ENCODE peak calls at places on chromosomes 16 and 17, in four cellular contexts. X is uterus, P is astrocyte of the spinal cord, V is GM13977. Q is an unnamed sample.

GRCh38 chr16:59320657-59321056 is 586.5 kb upstream of the GOT2 start:
- DNase-seq in X (no peak), P (no peak), V (no peak), Q (no peak)

GRCh38 chr16:69839798-69840409 is 77.8 kb downstream of the WWP2 start:
- DNase-seq in X (no peak), P (peak), V (no peak), Q (no peak)

GRCh38 chr17:64393000-64393402 is 2.3 kb upstream of the PECAM1 start:
- DNase-seq in X (no peak), P (no peak), V (no peak), Q (peak)

GRCh38 chr16:17744903-17745581 is 274.3 kb upstream of the XYLT1 start:
- DNase-seq in X (peak), P (no peak), V (no peak), Q (no peak)

GRCh38 chr17:36486204-36487194 is at the start of gene ZNHIT3:
- DNase-seq in X (peak), P (peak), V (peak), Q (peak)

GRCh38 chr17:78267257-78268073 is 36.0 kb downstream of the TMEM235 start:
- DNase-seq in X (no peak), P (no peak), V (no peak), Q (no peak)

GRCh38 chr16:15055141-15056053 is 477 bp downstream of the NTAN1 start:
- DNase-seq in X (peak), P (peak), V (peak), Q (no peak)

GRCh38 chr16:58345574-58346354 is 46.5 kb upstream of the GINS3 start:
- DNase-seq in X (no peak), P (no peak), V (no peak), Q (no peak)

GRCh38 chr17:4272213-4272975 is 8.6 kb upstream of the ANKFY1 start:
- DNase-seq in X (no peak), P (no peak), V (no peak), Q (no peak)

GRCh38 chr16:65068151-65068740 is 53.6 kb downstream of the CDH11 start:
- DNase-seq in X (no peak), P (no peak), V (no peak), Q (no peak)

GRCh38 chr16:75374388-75374787 is 58.9 kb downstream of the CFDP1 start:
- DNase-seq in X (no peak), P (no peak), V (no peak), Q (no peak)

DNA sequence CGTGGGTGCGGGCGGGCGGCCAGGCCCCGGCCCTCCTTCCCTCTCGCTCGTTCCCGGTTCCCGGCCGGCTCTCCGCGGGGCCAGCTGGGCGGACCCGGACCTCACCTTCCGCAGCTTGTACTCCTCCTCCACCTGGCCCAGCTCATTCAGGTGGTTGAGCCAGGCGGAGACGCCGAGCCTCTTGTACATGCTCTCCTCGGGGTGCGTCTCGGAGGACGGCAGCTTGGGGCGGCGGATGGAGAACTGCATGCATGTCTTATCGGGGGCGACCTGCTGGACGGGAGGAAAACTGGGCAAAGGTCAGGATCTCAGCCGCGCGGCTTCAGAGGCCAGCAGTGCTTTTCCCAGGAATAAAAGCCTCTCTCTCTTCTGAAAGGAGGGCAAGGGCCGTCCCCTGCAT is 85.4 kb downstream of the TBC1D16 start:
- DNase-seq in X (peak), P (no peak), V (no peak), Q (peak)
- TF ChIP-seq CTCF in X (no peak), P (no peak), V (no peak), Q (no peak)

GRCh38 chr17:37490022-37490587 is 414 bp downstream of the DUSP14 start:
- DNase-seq in X (peak), P (peak), V (peak), Q (no peak)

GRCh38 chr17:37488607-37489196 is 989 bp upstream of the DUSP14 start:
- DNase-seq in X (peak), P (peak), V (peak), Q (no peak)

GRCh38 chr17:37490638-37491614 is 1.2 kb downstream of the DUSP14 start:
- DNase-seq in X (peak), P (peak), V (peak), Q (no peak)

GRCh38 chr17:37488009-37488604 is 1.6 kb upstream of the DUSP14 start:
- DNase-seq in X (no peak), P (peak), V (peak), Q (no peak)

DNA sequence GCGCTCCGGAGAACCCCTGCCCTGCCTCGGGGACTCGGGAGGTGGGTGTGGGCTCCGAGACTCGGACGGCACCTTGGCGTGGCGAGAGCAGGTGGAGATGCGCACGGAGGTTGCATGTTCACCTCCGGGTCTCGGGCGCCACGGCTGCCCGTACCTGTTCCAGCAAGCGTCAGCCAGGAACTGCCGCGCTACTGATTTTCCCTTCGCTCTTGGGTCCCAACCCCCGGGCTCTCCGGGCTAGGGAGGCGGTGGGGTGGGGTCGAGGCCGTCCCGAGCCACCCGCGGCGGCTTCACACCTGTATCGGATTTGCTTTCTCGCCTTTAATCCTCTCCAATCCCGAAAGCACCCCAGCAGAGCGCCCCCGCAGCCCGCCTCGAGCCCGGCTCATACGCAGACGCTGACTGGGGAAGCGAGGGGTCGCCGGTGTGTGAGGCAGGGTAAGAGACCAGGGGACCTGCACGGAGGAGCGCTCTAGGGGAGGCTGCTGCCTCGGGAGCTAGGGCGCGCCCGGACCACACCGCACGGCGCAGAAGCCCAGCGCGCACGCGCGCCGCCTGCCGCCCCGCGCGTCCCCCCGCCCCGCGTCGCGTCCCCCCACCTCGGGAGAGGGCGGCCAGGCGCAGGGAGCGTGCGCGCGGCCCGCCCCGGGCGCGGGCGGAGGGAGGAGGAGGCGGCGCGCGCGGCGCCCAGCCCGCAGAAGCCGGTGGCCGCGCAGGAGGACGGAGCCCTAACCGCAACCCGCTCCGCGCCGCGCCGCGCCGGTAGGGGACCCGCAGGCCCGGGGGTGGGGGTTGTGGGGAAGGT is at the start of gene DUSP14:
- DNase-seq in X (peak), P (peak), V (peak), Q (no peak)
- TF ChIP-seq CTCF in X (no peak), P (no peak), V (no peak), Q (peak)

GRCh38 chr17:45020354-45021138 is 30.9 kb downstream of the DCAKD start:
- DNase-seq in X (peak), P (peak), V (no peak), Q (no peak)

GRCh38 chr17:45019177-45019711 is 32.2 kb downstream of the DCAKD start:
- DNase-seq in X (peak), P (no peak), V (peak), Q (no peak)

GRCh38 chr17:45022655-45023339 is 28.6 kb downstream of the DCAKD start:
- DNase-seq in X (no peak), P (no peak), V (no peak), Q (no peak)

GRCh38 chr17:45021607-45022287 is 29.7 kb downstream of the DCAKD start:
- DNase-seq in X (peak), P (peak), V (peak), Q (no peak)

DNA sequence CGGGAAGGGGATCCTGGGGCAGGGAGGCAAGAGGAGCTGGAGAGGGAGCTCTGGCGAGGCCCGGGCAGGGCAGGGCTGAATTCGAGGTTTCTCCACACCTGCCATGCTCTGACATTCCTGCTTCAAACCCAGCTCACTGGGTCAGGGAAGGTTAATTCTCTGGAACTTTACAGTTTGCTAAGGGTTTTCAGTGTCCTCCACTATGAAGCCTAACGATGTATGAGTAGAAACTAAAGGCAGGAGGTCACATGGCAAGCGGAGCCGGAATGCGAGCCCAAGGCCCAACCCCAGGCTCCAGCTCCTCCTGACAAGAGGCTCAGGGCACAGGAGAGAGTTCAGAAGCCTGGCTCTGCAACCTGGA is 29.2 kb downstream of the DCAKD start:
- DNase-seq in X (no peak), P (no peak), V (no peak), Q (no peak)
- TF ChIP-seq CTCF in X (no peak), P (no peak), V (no peak), Q (peak)

DNA sequence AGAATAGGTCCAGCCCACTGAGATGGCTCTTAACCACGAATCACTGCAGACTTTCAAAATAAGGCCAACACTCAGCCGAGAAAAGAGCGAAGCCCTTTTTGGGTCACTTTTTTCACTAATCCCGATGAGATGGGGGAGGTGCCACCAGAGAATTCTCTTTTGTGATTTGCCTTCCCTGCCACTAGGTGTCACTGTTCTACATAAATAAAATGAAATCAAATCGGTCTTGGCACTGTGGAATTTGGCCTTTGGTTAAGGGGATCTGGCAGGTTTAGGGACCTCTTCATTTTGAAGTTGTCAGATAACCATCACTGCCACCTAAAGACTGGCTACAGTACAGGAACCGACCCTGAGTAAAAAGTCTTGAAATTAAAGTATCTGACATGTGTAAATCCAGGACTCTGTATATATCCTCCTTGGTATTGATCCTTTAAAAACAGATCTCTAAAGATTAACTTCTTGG is 147.0 kb downstream of the HS3ST4 start:
- DNase-seq in X (no peak), P (peak), V (peak), Q (no peak)
- TF ChIP-seq CTCF in X (peak), P (peak), V (peak), Q (peak)

GRCh38 chr17:82253179-82253544 is 20.3 kb downstream of the CSNK1D start:
- DNase-seq in X (no peak), P (no peak), V (no peak), Q (no peak)
- TF ChIP-seq CTCF in X (no peak), P (no peak), V (no peak), Q (no peak)

GRCh38 chr16:87929986-87930385 is 6.3 kb downstream of the CA5A start:
- DNase-seq in X (no peak), P (no peak), V (no peak), Q (no peak)

GRCh38 chr16:87927195-87927562 is 9.2 kb downstream of the CA5A start:
- DNase-seq in X (no peak), P (no peak), V (no peak), Q (no peak)

GRCh38 chr16:87933140-87933495 is 3.2 kb downstream of the CA5A start:
- DNase-seq in X (no peak), P (no peak), V (no peak), Q (no peak)

GRCh38 chr16:87931504-87931903 is 4.8 kb downstream of the CA5A start:
- DNase-seq in X (no peak), P (peak), V (no peak), Q (no peak)

DNA sequence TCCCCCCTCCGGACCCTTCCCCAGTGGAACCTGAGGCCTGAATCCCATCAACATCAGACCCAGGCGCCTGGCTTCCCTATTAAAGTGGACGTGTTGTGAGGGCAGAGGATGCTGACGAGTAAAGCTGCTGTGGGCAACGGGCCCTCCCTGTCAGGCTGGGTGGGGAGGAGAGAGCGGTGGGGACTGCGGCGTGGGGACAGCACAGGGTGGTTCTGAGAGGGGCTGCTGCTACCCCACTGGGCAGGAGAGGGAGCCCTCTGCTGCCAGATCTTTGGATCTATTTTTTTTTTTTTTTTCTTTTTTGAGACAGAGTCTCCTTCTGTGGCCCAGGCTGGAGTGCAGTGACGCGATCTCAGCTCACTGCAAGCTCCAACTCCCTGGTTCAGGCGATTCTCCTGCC is 5.9 kb downstream of the CA5A start:
- DNase-seq in X (no peak), P (no peak), V (no peak), Q (no peak)
- TF ChIP-seq CTCF in X (no peak), P (peak), V (peak), Q (peak)

DNA sequence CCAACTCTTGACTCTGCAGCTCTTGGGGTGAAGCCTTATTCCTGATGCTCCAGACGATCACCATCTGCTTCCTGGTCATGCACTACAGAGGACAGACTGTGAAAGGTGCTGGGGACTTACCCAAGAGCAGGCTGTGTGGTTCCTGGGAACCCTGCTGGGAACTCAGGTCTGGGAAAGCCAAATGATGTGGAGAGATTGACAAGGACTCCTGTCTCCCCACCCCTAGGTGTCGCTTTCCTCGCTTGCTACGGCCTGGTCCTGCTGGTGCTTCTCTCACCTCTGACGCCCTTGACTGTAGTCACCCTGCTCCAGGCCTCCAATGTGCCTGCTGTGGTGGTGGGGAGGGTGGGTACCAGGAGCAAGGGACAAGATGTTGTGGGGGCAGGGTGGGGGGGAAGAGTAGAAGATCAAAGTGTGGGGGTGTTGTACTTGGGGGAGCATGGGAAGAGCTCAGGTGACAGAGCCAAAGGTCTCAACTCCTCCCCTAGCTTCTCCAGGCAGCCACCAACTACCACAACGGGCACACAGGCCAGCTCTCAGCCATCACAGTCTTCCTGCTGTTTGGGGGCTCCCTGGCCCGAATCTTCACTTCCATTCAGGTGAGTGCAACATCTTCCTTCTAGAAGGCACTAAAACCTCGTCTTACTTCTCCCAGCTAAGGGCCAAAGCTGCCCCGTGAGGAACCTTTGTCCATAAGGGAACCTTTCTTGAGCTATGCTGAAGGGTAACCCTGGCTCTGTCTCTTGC is 3.0 kb downstream of the SOX15 start:
- DNase-seq in X (no peak), P (no peak), V (no peak), Q (no peak)
- TF ChIP-seq CTCF in X (no peak), P (peak), V (peak), Q (no peak)

DNA sequence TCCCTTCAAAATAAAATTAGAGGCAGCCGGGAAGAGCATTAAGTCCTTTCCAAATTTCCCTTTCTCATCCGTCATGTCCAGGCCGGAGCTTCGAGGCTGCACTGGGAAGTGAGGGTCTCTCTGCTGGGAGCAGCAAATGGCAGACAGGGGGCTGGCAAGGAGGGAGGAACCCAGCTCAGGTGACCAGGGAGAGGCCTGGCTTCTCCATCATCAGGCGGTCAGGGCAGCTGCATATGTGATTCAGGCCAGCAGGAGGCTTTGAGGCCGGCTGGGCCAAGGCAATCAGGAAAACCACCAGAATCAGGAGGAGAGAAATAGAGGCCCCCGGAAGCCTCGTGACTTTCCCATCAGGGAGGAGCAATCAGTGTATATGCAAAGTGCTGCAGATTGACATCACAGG is 85.0 kb upstream of the RPL38 start:
- DNase-seq in X (no peak), P (no peak), V (no peak), Q (no peak)
- TF ChIP-seq CTCF in X (no peak), P (peak), V (no peak), Q (peak)

Q was measured in chondrocyte.